ENCODE peak calls at places on chromosomes 3 and 15, in six cellular contexts. O is HFF-Myc; U is naive thymus-derived CD4-positive, alpha-beta T cell; G is RCC 7860; Q is islet precursor cell; H is IMR-90. S is an unnamed sample.

GRCh38 chr3:6449099-6449498 is 411.8 kb upstream of the GRM7 start:
- DNase-seq in O (no peak), U (no peak), G (no peak), Q (no peak), H (no peak), S (no peak)

GRCh38 chr15:98650871-98651481 is 2.6 kb downstream of the IGF1R start:
- DNase-seq in O (no peak), U (peak), G (no peak), Q (no peak), H (peak), S (no peak)

GRCh38 chr3:33664195-33664594 is 53.9 kb downstream of the CLASP2 start:
- DNase-seq in O (peak), U (no peak), G (no peak), Q (no peak), H (peak), S (no peak)

GRCh38 chr15:61660579-61660978 is 399.7 kb downstream of the VPS13C start:
- DNase-seq in O (no peak), U (no peak), G (no peak), Q (no peak), H (peak), S (no peak)

GRCh38 chr3:25603703-25604102 is 61.0 kb downstream of the TOP2B start:
- DNase-seq in O (no peak), U (no peak), G (no peak), Q (no peak), H (no peak), S (no peak)

GRCh38 chr15:40878785-40879184 is 4.8 kb upstream of the RHOV start:
- DNase-seq in O (no peak), U (no peak), G (peak), Q (peak), H (peak), S (no peak)

GRCh38 chr3:42501321-42501680 is 1.1 kb upstream of the VIPR1 start:
- DNase-seq in O (no peak), U (peak), G (no peak), Q (peak), H (no peak), S (peak)

GRCh38 chr15:64693134-64693533 is 82.3 kb downstream of the RBPMS2 start:
- DNase-seq in O (peak), U (no peak), G (peak), Q (peak), H (peak), S (no peak)

GRCh38 chr15:98684441-98684840 is 36.1 kb downstream of the IGF1R start:
- DNase-seq in O (peak), U (no peak), G (peak), Q (no peak), H (peak), S (no peak)

GRCh38 chr3:185878920-185879319 is 54.1 kb upstream of the IGF2BP2 start:
- DNase-seq in O (no peak), U (no peak), G (peak), Q (no peak), H (no peak), S (no peak)

GRCh38 chr15:71547066-71547465 is 263.3 kb upstream of the NR2E3 start:
- DNase-seq in O (no peak), U (no peak), G (no peak), Q (no peak), H (no peak), S (no peak)

GRCh38 chr15:23073890-23074631 is 34.7 kb upstream of the TUBGCP5 start:
- DNase-seq in O (no peak), U (no peak), G (no peak), Q (peak), H (no peak), S (no peak)

S was measured in naive B cell.